ENCODE peak calls at places on chromosomes 5 and 9, in eight cellular contexts. I, D, B, S, Q, P, H and A are unnamed samples.

GRCh38 chr5:115873392-115873791 is 31.7 kb downstream of the AP3S1 start:
- DNase-seq in Q (peak), B (peak), S (no peak), P (peak), H (no peak), I (peak), D (no peak), A (no peak)

GRCh38 chr9:114448706-114449105 is 56.6 kb downstream of the WHRN start:
- DNase-seq in P (peak), Q (peak), D (no peak), I (peak), B (no peak), H (no peak), S (no peak), A (no peak)

GRCh38 chr5:173963107-173963506 is 25.9 kb upstream of the C5orf47 start:
- DNase-seq in P (peak), S (no peak), Q (peak), I (peak), B (peak), D (no peak), H (no peak), A (no peak)

GRCh38 chr9:111961575-111961974 is 65.0 kb downstream of the UGCG start:
- DNase-seq in S (no peak), H (no peak), Q (peak), D (no peak), B (peak), I (peak), P (peak), A (no peak)

GRCh38 chr5:151811593-151812321 is 40.0 kb downstream of the G3BP1 start:
- DNase-seq in I (peak), S (no peak), P (peak), B (no peak), Q (peak), H (no peak), D (no peak), A (no peak)

GRCh38 chr5:175814676-175815075 is 56.7 kb upstream of the CPLX2 start:
- DNase-seq in P (peak), D (no peak), H (no peak), Q (peak), B (peak), S (no peak), I (peak), A (no peak)

GRCh38 chr9:137025120-137025966 is 2.7 kb downstream of the ABCA2 start:
- DNase-seq in D (no peak), I (no peak), H (peak), B (peak), P (no peak), S (peak), Q (no peak), A (no peak)

GRCh38 chr9:98602839-98603238 is 105.9 kb downstream of the GABBR2 start:
- DNase-seq in Q (no peak), B (no peak), D (no peak), S (no peak), I (no peak), P (peak), H (no peak), A (no peak)

GRCh38 chr5:39465843-39466242 is 41.1 kb upstream of the DAB2 start:
- DNase-seq in B (no peak), I (no peak), P (no peak), S (no peak), Q (no peak), D (no peak), H (no peak), A (no peak)

GRCh38 chr5:76601470-76601869 is 21.7 kb downstream of the F2RL2 start:
- DNase-seq in S (peak), I (peak), H (peak), P (peak), B (peak), D (no peak), Q (peak), A (no peak)

GRCh38 chr5:127596501-127596900 is 52.4 kb upstream of the CTXN3 start:
- DNase-seq in D (no peak), B (peak), S (no peak), I (no peak), P (no peak), Q (no peak), H (no peak), A (no peak)

GRCh38 chr9:87818308-87818707 is 64.4 kb upstream of the SPATA31E1 start:
- DNase-seq in S (no peak), B (no peak), I (no peak), P (no peak), Q (no peak), H (no peak), D (no peak), A (no peak)

GRCh38 chr5:53603009-53603687 is 42.7 kb downstream of the NDUFS4 start:
- DNase-seq in I (no peak), B (peak), Q (no peak), D (no peak), S (no peak), P (no peak), H (no peak), A (no peak)

GRCh38 chr9:69758001-69758730 is 1.6 kb downstream of the PTAR1 start:
- DNase-seq in H (no peak), D (no peak), S (peak), Q (peak), P (no peak), B (peak), I (peak), A (no peak)

GRCh38 chr9:123400926-123401503 is 45.0 kb downstream of the CRB2 start:
- DNase-seq in I (no peak), H (no peak), B (no peak), Q (no peak), P (no peak), D (no peak), S (no peak), A (no peak)

GRCh38 chr5:10243660-10244240 is 5.9 kb downstream of the ATPSCKMT start:
- DNase-seq in S (no peak), H (no peak), Q (no peak), D (no peak), I (no peak), B (peak), P (no peak), A (no peak)

GRCh38 chr9:113620377-113621161 is 157.0 kb downstream of the RGS3 start:
- DNase-seq in I (peak), D (no peak), H (peak), B (peak), S (no peak), Q (peak), P (peak), A (no peak)

GRCh38 chr9:128102861-128103588 is 24.5 kb downstream of the PTGES2 start:
- DNase-seq in D (no peak), Q (no peak), B (no peak), I (no peak), H (peak), S (no peak), P (no peak), A (no peak)

GRCh38 chr9:134052491-134052890 is 15.3 kb downstream of the BRD3 start:
- DNase-seq in B (no peak), S (no peak), D (no peak), H (no peak), Q (no peak), P (no peak), I (no peak), A (no peak)

GRCh38 chr9:86585422-86586143 is 231.4 kb upstream of the TUT7 start:
- DNase-seq in P (no peak), D (no peak), H (no peak), B (no peak), S (no peak), Q (no peak), I (peak), A (no peak)

GRCh38 chr5:90709323-90710148 is 150.9 kb downstream of the ADGRV1 start:
- DNase-seq in H (peak), P (peak), Q (peak), B (peak), I (peak), S (peak), D (no peak), A (no peak)

GRCh38 chr9:137021979-137022619 is 5.9 kb downstream of the ABCA2 start:
- DNase-seq in D (peak), Q (no peak), I (peak), H (peak), B (peak), S (peak), P (peak), A (no peak)

GRCh38 chr9:70229026-70229425 is 29.8 kb upstream of the SMC5 start:
- DNase-seq in I (no peak), P (no peak), D (no peak), S (no peak), H (peak), B (no peak), Q (no peak), A (no peak)

GRCh38 chr5:126015244-126016054 is 407.8 kb upstream of the GRAMD2B start:
- DNase-seq in S (no peak), B (peak), D (no peak), Q (peak), P (peak), I (peak), H (no peak), A (no peak)

GRCh38 chr9:72898784-72899733 is 53.8 kb downstream of the ALDH1A1 start:
- DNase-seq in H (no peak), Q (no peak), D (no peak), S (no peak), I (no peak), B (no peak), P (no peak), A (no peak)

GRCh38 chr5:14270212-14270702 is 127.1 kb downstream of the TRIO start:
- DNase-seq in D (no peak), B (peak), Q (peak), P (peak), H (peak), S (peak), I (peak), A (no peak)

DNA sequence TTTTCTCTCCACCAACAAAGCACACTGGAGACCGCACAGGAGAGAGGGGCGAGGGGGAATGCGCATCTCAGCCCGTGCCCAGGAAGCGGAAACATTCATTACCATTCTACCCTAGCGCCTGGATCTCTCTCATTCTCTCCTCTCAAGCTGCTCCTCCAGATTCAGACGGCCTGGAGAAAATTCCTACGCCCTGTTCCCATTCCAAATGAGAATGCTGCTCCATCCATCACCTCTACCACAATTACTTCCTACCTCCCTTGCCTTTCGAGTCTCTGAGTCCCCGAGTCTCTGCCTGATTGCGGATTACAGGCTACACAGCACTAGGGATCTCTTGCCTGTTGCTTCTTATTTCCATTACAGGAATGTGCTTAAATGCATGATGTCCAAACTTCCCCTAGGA is 6.7 kb downstream of the DDX31 start:
- DNase-seq in H (no peak), B (no peak), Q (no peak), D (no peak), I (no peak), P (no peak), S (no peak), A (no peak)
- H3K4me3 ChIP-seq in H (no peak), B (no peak), Q (no peak), D (no peak), I (no peak), P (no peak), S (no peak), A (no peak)

GRCh38 chr5:133736512-133736911 is 124.2 kb upstream of the FSTL4 start:
- DNase-seq in Q (no peak), S (no peak), H (no peak), P (no peak), I (no peak), D (no peak), B (no peak), A (no peak)

GRCh38 chr5:133732536-133732935 is 120.2 kb upstream of the FSTL4 start:
- DNase-seq in H (no peak), I (no peak), S (no peak), B (no peak), P (no peak), Q (no peak), D (no peak), A (no peak)

GRCh38 chr5:133734916-133735315 is 122.6 kb upstream of the FSTL4 start:
- DNase-seq in P (no peak), Q (no peak), H (no peak), I (no peak), S (no peak), B (no peak), D (no peak), A (no peak)

GRCh38 chr5:133738271-133738670 is 125.9 kb upstream of the FSTL4 start:
- DNase-seq in I (no peak), P (no peak), S (no peak), H (no peak), Q (no peak), D (no peak), B (peak), A (no peak)

GRCh38 chr5:133735346-133735745 is 123.0 kb upstream of the FSTL4 start:
- DNase-seq in I (peak), Q (no peak), H (no peak), P (peak), B (peak), D (no peak), S (no peak), A (no peak)
- TF ChIP-seq CTCF in I (no peak), Q (no peak), H (no peak), P (no peak), B (no peak), D (no peak), S (no peak), A (no peak)

GRCh38 chr9:130785053-130785452 is 50.0 kb upstream of the ABL1 start:
- DNase-seq in S (no peak), B (no peak), H (no peak), Q (no peak), I (no peak), P (no peak), D (no peak), A (no peak)

GRCh38 chr9:130782883-130783537 is 52.0 kb upstream of the ABL1 start:
- DNase-seq in I (peak), Q (no peak), H (no peak), B (no peak), S (no peak), P (no peak), D (no peak), A (no peak)

GRCh38 chr9:130780865-130781504 is 54.1 kb upstream of the ABL1 start:
- DNase-seq in S (no peak), H (peak), P (peak), Q (peak), I (peak), D (no peak), B (peak), A (no peak)

GRCh38 chr9:130779153-130779855 is 55.8 kb upstream of the ABL1 start:
- DNase-seq in S (no peak), I (peak), B (no peak), Q (no peak), P (peak), D (no peak), H (no peak), A (no peak)

GRCh38 chr9:130780415-130780814 is 54.6 kb upstream of the ABL1 start:
- DNase-seq in S (no peak), Q (no peak), D (no peak), I (no peak), P (no peak), H (no peak), B (no peak), A (no peak)
- H3K4me3 ChIP-seq in S (no peak), Q (no peak), D (no peak), I (peak), P (peak), H (peak), B (no peak), A (no peak)

GRCh38 chr9:22529426-22530199 is 83.0 kb downstream of the DMRTA1 start:
- DNase-seq in Q (no peak), B (peak), D (no peak), P (no peak), H (no peak), I (peak), S (no peak), A (no peak)

GRCh38 chr9:22528485-22528884 is 81.9 kb downstream of the DMRTA1 start:
- DNase-seq in Q (peak), H (peak), P (no peak), I (peak), D (no peak), B (no peak), S (peak), A (no peak)
- TF ChIP-seq CTCF in Q (peak), H (peak), P (peak), I (peak), D (no peak), B (peak), S (peak), A (no peak)

DNA sequence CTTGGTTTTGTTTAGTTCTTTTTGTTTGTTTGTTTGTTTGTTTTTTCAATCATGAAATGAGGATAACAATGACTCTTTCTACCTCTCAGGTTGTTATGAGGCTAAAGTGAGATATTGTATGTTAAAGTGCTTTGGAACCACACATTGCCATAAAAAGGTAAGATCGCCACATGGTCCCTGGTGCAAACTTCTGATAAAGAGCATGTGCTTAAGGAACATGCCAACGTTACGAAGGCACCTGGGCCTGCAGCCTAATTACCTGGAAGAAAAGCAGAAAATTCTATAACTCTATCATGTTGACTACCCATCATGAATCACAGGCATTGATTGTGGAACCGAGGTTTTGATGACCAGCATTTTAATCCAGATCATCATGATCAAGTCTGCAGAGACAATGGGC is 151.8 kb downstream of the DROSHA start:
- DNase-seq in D (no peak), P (no peak), I (no peak), H (no peak), Q (no peak), S (no peak), B (no peak), A (no peak)
- H3K4me3 ChIP-seq in D (no peak), P (no peak), I (no peak), H (no peak), Q (no peak), S (no peak), B (no peak), A (no peak)

DNA sequence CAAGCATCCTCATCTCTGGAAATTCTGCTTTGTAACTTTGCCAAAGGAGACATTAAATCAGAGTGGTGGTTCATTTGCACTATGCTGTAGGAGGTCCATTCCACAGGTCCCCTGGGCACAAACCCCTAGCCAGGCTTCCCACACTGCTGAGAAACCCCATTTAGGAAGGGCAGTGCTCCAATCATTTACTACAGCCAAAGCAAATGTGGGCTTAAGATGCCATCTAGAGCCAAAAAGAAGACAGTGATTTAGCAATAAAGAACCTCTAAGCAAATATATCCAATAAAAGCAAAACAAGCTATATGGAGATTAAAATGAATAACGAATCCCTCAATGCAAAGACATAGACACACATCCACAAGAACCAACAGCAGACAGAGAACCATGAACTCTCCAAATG is 129.0 kb upstream of the ALDH1B1 start:
- DNase-seq in Q (peak), S (peak), P (peak), H (no peak), D (no peak), B (peak), I (peak), A (no peak)
- TF ChIP-seq CTCF in Q (peak), S (peak), P (peak), H (no peak), D (peak), B (peak), I (peak), A (no peak)